ENCODE peak calls at places on chromosomes 3 and 15, in four cellular contexts. W is frontal cortex; M is amygdala; S is CD8-positive, alpha-beta memory T cell. I is an unnamed sample.
A peak's percentile ranks its signal among the peaks of the same experiment; 100 is the strongest.

GRCh38 chr3:177687291-177687690 is 490.0 kb upstream of the TBL1XR1 start:
- DNase-seq in W (no peak), M (no peak), S (no peak), I (no peak)

GRCh38 chr15:43067717-43068461 is 37.9 kb downstream of the UBR1 start:
- DNase-seq in W (no peak), M (no peak), S (no peak), I (no peak)

GRCh38 chr3:55664387-55664786 is 177.3 kb upstream of the WNT5A start:
- DNase-seq in W (no peak), M (no peak), S (no peak), I (no peak)

GRCh38 chr3:196168808-196169391 is 42.3 kb downstream of the ZDHHC19 start:
- DNase-seq in W (no peak), M (no peak), S (no peak), I (no peak)

GRCh38 chr3:10357592-10358308 is 36.8 kb upstream of the SEC13 start:
- DNase-seq in W (no peak), M (no peak), S (no peak), I (no peak)

GRCh38 chr3:45986303-45986982 is 9.2 kb downstream of the FYCO1 start:
- DNase-seq in W (no peak), M (no peak), S (no peak), I (no peak)

GRCh38 chr3:151879684-151880282 is 6.3 kb downstream of the SUCNR1 start:
- DNase-seq in W (no peak), M (no peak), S (no peak), I (no peak)

GRCh38 chr3:46024131-46024530 is 3.2 kb downstream of the XCR1 start:
- DNase-seq in W (no peak), M (no peak), S (no peak), I (no peak)

GRCh38 chr3:20185364-20185732 is 658 bp downstream of the SGO1 start:
- DNase-seq in W (no peak), M (no peak), S (peak; percentile 56), I (no peak)

GRCh38 chr3:185722920-185723319 is 101.9 kb downstream of the IGF2BP2 start:
- DNase-seq in W (no peak), M (no peak), S (no peak), I (no peak)

GRCh38 chr3:127455541-127456450 is 134.7 kb downstream of the TPRA1 start:
- DNase-seq in W (peak; percentile 88), M (peak; percentile 17), S (no peak), I (peak; percentile 54)

GRCh38 chr15:52652984-52653383 is 26.2 kb downstream of the ATOSA start:
- DNase-seq in W (no peak), M (no peak), S (no peak), I (no peak)

GRCh38 chr3:12476238-12476897 is 7.9 kb upstream of the TSEN2 start:
- DNase-seq in W (no peak), M (no peak), S (no peak), I (no peak)

GRCh38 chr3:51500632-51501131 is 867 bp upstream of the DCAF1 start:
- DNase-seq in W (no peak), M (no peak), S (peak; percentile 48), I (no peak)

GRCh38 chr3:47542614-47543173 is 29.2 kb upstream of the ELP6 start:
- DNase-seq in W (peak; percentile 33), M (peak; percentile 85), S (no peak), I (no peak)

GRCh38 chr3:44223274-44223673 is 18.4 kb upstream of the TOPAZ1 start:
- DNase-seq in W (no peak), M (no peak), S (no peak), I (no peak)

I was measured in tibial nerve.